ENCODE peak calls at places on chromosomes 1 and 21, in seven cellular contexts. One of them, this sample, is unnamed.

GRCh38 chr1:4396571-4396970 is 257.8 kb upstream of the AJAP1 start:
- DNase-seq in lower leg skin: no peak
- DNase-seq in cardiac fibroblast: no peak
- DNase-seq in AG09309: no peak
- DNase-seq in spleen: no peak
- DNase-seq in AG10803: no peak
- DNase-seq in lower lobe of right lung: no peak
- DNase-seq in this sample: no peak

GRCh38 chr1:41351262-41352151 is 9.7 kb upstream of the FOXO6 start:
- DNase-seq in lower leg skin: peak; percentile 43
- DNase-seq in cardiac fibroblast: no peak
- DNase-seq in AG09309: no peak
- DNase-seq in spleen: no peak
- DNase-seq in AG10803: no peak
- DNase-seq in lower lobe of right lung: no peak
- DNase-seq in this sample: no peak

GRCh38 chr21:25214676-25215075 is 392.6 kb downstream of the MRPL39 start:
- DNase-seq in lower leg skin: no peak
- DNase-seq in cardiac fibroblast: no peak
- DNase-seq in AG09309: no peak
- DNase-seq in spleen: no peak
- DNase-seq in AG10803: no peak
- DNase-seq in lower lobe of right lung: no peak
- DNase-seq in this sample: no peak

GRCh38 chr1:178946416-178946815 is 75.5 kb upstream of the ANGPTL1 start:
- DNase-seq in lower leg skin: no peak
- DNase-seq in cardiac fibroblast: no peak
- DNase-seq in AG09309: no peak
- DNase-seq in spleen: no peak
- DNase-seq in AG10803: no peak
- DNase-seq in lower lobe of right lung: no peak
- DNase-seq in this sample: no peak

GRCh38 chr1:154847891-154848290 is 22.2 kb downstream of the KCNN3 start:
- DNase-seq in lower leg skin: no peak
- DNase-seq in cardiac fibroblast: no peak
- DNase-seq in AG09309: no peak
- DNase-seq in spleen: no peak
- DNase-seq in AG10803: peak; percentile 30
- DNase-seq in lower lobe of right lung: no peak
- DNase-seq in this sample: no peak

GRCh38 chr1:116345830-116346229 is 27.2 kb upstream of the ATP1A1 start:
- DNase-seq in lower leg skin: no peak
- DNase-seq in cardiac fibroblast: no peak
- DNase-seq in AG09309: no peak
- DNase-seq in spleen: no peak
- DNase-seq in AG10803: no peak
- DNase-seq in lower lobe of right lung: no peak
- DNase-seq in this sample: no peak

GRCh38 chr21:41653944-41654625 is 112.8 kb downstream of the RIPK4 start:
- DNase-seq in lower leg skin: peak; percentile 75
- DNase-seq in cardiac fibroblast: peak; percentile 79
- DNase-seq in AG09309: peak; percentile 55
- DNase-seq in spleen: no peak
- DNase-seq in AG10803: peak; percentile 92
- DNase-seq in lower lobe of right lung: no peak
- DNase-seq in this sample: peak; percentile 26

GRCh38 chr1:75811211-75811981 is 14.7 kb downstream of the MSH4 start:
- DNase-seq in lower leg skin: no peak
- DNase-seq in cardiac fibroblast: peak; percentile 57
- DNase-seq in AG09309: no peak
- DNase-seq in spleen: no peak
- DNase-seq in AG10803: peak; percentile 7
- DNase-seq in lower lobe of right lung: no peak
- DNase-seq in this sample: no peak

GRCh38 chr1:155940531-155940992 is 876 bp upstream of the RXFP4 start:
- DNase-seq in lower leg skin: peak; percentile 81
- DNase-seq in cardiac fibroblast: peak; percentile 72
- DNase-seq in AG09309: no peak
- DNase-seq in spleen: peak; percentile 66
- DNase-seq in AG10803: peak; percentile 76
- DNase-seq in lower lobe of right lung: no peak
- DNase-seq in this sample: peak; percentile 30

GRCh38 chr1:218474089-218474488 is 129.0 kb downstream of the TGFB2 start:
- DNase-seq in lower leg skin: no peak
- DNase-seq in cardiac fibroblast: no peak
- DNase-seq in AG09309: no peak
- DNase-seq in spleen: no peak
- DNase-seq in AG10803: no peak
- DNase-seq in lower lobe of right lung: no peak
- DNase-seq in this sample: peak; percentile 47

GRCh38 chr1:42831273-42831672 is 14.1 kb upstream of the SVBP start:
- DNase-seq in lower leg skin: no peak
- DNase-seq in cardiac fibroblast: no peak
- DNase-seq in AG09309: no peak
- DNase-seq in spleen: no peak
- DNase-seq in AG10803: no peak
- DNase-seq in lower lobe of right lung: no peak
- DNase-seq in this sample: no peak

GRCh38 chr21:33231526-33231925 is 1.8 kb downstream of the IFNAR2 start:
- DNase-seq in lower leg skin: no peak
- DNase-seq in cardiac fibroblast: no peak
- DNase-seq in AG09309: no peak
- DNase-seq in spleen: no peak
- DNase-seq in AG10803: no peak
- DNase-seq in lower lobe of right lung: no peak
- DNase-seq in this sample: no peak

GRCh38 chr1:173267453-173267945 is 60.4 kb upstream of the TNFSF4 start:
- DNase-seq in lower leg skin: no peak
- DNase-seq in cardiac fibroblast: peak; percentile 73
- DNase-seq in AG09309: peak; percentile 80
- DNase-seq in spleen: no peak
- DNase-seq in AG10803: peak; percentile 95
- DNase-seq in lower lobe of right lung: no peak
- DNase-seq in this sample: peak; percentile 72

GRCh38 chr1:84907095-84907827 is 14.3 kb upstream of the LPAR3 start:
- DNase-seq in lower leg skin: no peak
- DNase-seq in cardiac fibroblast: peak; percentile 53
- DNase-seq in AG09309: peak; percentile 20
- DNase-seq in spleen: no peak
- DNase-seq in AG10803: peak; percentile 18
- DNase-seq in lower lobe of right lung: no peak
- DNase-seq in this sample: peak; percentile 2

GRCh38 chr1:19287436-19288185 is 959 bp downstream of the AKR7A3 start:
- DNase-seq in lower leg skin: no peak
- DNase-seq in cardiac fibroblast: no peak
- DNase-seq in AG09309: no peak
- DNase-seq in spleen: no peak
- DNase-seq in AG10803: no peak
- DNase-seq in lower lobe of right lung: no peak
- DNase-seq in this sample: no peak

GRCh38 chr1:56081151-56081550 is 498.2 kb downstream of the PLPP3 start:
- DNase-seq in lower leg skin: no peak
- DNase-seq in cardiac fibroblast: peak; percentile 82
- DNase-seq in AG09309: no peak
- DNase-seq in spleen: no peak
- DNase-seq in AG10803: peak; percentile 95
- DNase-seq in lower lobe of right lung: peak; percentile 42
- DNase-seq in this sample: peak; percentile 86

GRCh38 chr1:20339811-20340457 is 49.3 kb downstream of the VWA5B1 start:
- DNase-seq in lower leg skin: no peak
- DNase-seq in cardiac fibroblast: no peak
- DNase-seq in AG09309: no peak
- DNase-seq in spleen: peak; percentile 34
- DNase-seq in AG10803: no peak
- DNase-seq in lower lobe of right lung: no peak
- DNase-seq in this sample: no peak

GRCh38 chr1:20343149-20343936 is 52.7 kb downstream of the VWA5B1 start:
- DNase-seq in lower leg skin: no peak
- DNase-seq in cardiac fibroblast: no peak
- DNase-seq in AG09309: no peak
- DNase-seq in spleen: peak; percentile 74
- DNase-seq in AG10803: no peak
- DNase-seq in lower lobe of right lung: no peak
- DNase-seq in this sample: no peak

GRCh38 chr1:20344738-20345137 is 54.1 kb downstream of the VWA5B1 start:
- DNase-seq in lower leg skin: no peak
- DNase-seq in cardiac fibroblast: no peak
- DNase-seq in AG09309: no peak
- DNase-seq in spleen: peak; percentile 4
- DNase-seq in AG10803: no peak
- DNase-seq in lower lobe of right lung: no peak
- DNase-seq in this sample: no peak

GRCh38 chr1:20343937-20344302 is 53.2 kb downstream of the VWA5B1 start:
- DNase-seq in lower leg skin: no peak
- DNase-seq in cardiac fibroblast: no peak
- DNase-seq in AG09309: no peak
- DNase-seq in spleen: peak; percentile 18
- DNase-seq in AG10803: no peak
- DNase-seq in lower lobe of right lung: no peak
- DNase-seq in this sample: no peak

GRCh38 chr1:20342294-20343148 is 51.8 kb downstream of the VWA5B1 start:
- DNase-seq in lower leg skin: no peak
- DNase-seq in cardiac fibroblast: no peak
- DNase-seq in AG09309: no peak
- DNase-seq in spleen: peak; percentile 48
- DNase-seq in AG10803: no peak
- DNase-seq in lower lobe of right lung: no peak
- DNase-seq in this sample: no peak
- H3K4me3 ChIP-seq in lower leg skin: no peak overlapping the region
- H3K4me3 ChIP-seq in cardiac fibroblast: no peak overlapping the region
- H3K4me3 ChIP-seq in AG09309: no peak overlapping the region
- H3K4me3 ChIP-seq in spleen: no peak overlapping the region
- H3K4me3 ChIP-seq in AG10803: no peak overlapping the region
- H3K4me3 ChIP-seq in lower lobe of right lung: peak overlapping the region; percentile 30
- H3K4me3 ChIP-seq in this sample: no peak overlapping the region

DNA sequence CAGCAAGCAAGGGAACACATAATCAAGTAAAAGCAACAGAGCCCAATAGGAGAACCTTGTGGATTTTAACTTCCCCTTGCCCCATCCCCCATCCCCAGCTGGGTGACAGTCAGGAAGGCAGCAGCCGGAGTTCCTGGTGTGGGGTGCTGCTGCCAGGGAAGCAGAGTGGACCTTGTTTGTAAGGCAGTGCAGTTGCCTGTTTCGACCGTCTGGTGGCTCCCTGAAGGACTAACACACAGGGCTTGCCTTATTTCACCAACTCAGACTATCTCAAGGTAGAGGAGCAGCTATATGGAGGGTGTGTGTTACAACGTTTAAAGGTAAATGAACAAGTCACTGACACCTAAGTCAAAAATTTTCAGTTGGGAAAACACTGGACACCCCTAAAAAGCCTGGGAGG is 6.6 kb downstream of the KRTAP10-8 start:
- DNase-seq in lower leg skin: no peak
- DNase-seq in cardiac fibroblast: peak; percentile 30
- DNase-seq in AG09309: no peak
- DNase-seq in spleen: peak; percentile 74
- DNase-seq in AG10803: peak; percentile 15
- DNase-seq in lower lobe of right lung: peak; percentile 53
- DNase-seq in this sample: no peak
- TF ChIP-seq CTCF in lower leg skin: no peak
- TF ChIP-seq CTCF in cardiac fibroblast: peak; percentile 29
- TF ChIP-seq CTCF in AG09309: peak; percentile 47
- TF ChIP-seq CTCF in spleen: peak; percentile 19
- TF ChIP-seq CTCF in AG10803: peak; percentile 22
- TF ChIP-seq CTCF in lower lobe of right lung: peak; percentile 27
- TF ChIP-seq CTCF in this sample: no peak

DNA sequence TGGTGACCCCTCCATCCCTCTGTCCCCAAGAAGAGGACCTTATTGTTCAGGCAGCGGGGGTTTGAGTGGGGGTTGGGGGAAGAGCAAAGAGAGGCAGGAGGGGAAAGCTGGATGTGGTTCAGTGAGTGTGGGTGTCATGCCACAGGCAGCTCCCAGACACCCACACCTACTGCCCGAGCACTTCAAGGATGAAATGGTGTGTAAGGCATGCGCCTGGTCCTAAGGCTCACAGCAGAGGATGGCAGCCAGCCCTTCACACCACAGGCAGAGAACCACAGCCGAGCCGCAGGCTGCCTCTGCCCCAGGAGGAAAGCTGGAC is 49.9 kb upstream of the STUM start:
- DNase-seq in lower leg skin: no peak
- DNase-seq in cardiac fibroblast: no peak
- DNase-seq in AG09309: no peak
- DNase-seq in spleen: no peak
- DNase-seq in AG10803: no peak
- DNase-seq in lower lobe of right lung: no peak
- DNase-seq in this sample: no peak
- H3K4me3 ChIP-seq in lower leg skin: no peak overlapping the region
- H3K4me3 ChIP-seq in cardiac fibroblast: no peak overlapping the region
- H3K4me3 ChIP-seq in AG09309: no peak overlapping the region
- H3K4me3 ChIP-seq in spleen: no peak overlapping the region
- H3K4me3 ChIP-seq in AG10803: no peak overlapping the region
- H3K4me3 ChIP-seq in lower lobe of right lung: no peak overlapping the region
- H3K4me3 ChIP-seq in this sample: no peak overlapping the region

GRCh38 chr1:50418600-50419109 is 4.6 kb downstream of the DMRTA2 start:
- DNase-seq in lower leg skin: no peak
- DNase-seq in cardiac fibroblast: no peak
- DNase-seq in AG09309: no peak
- DNase-seq in spleen: no peak
- DNase-seq in AG10803: no peak
- DNase-seq in lower lobe of right lung: no peak
- DNase-seq in this sample: no peak

GRCh38 chr1:50417946-50418599 is 5.2 kb downstream of the DMRTA2 start:
- DNase-seq in lower leg skin: no peak
- DNase-seq in cardiac fibroblast: no peak
- DNase-seq in AG09309: no peak
- DNase-seq in spleen: no peak
- DNase-seq in AG10803: no peak
- DNase-seq in lower lobe of right lung: no peak
- DNase-seq in this sample: no peak

GRCh38 chr1:50420283-50420682 is 3.0 kb downstream of the DMRTA2 start:
- DNase-seq in lower leg skin: no peak
- DNase-seq in cardiac fibroblast: no peak
- DNase-seq in AG09309: no peak
- DNase-seq in spleen: no peak
- DNase-seq in AG10803: no peak
- DNase-seq in lower lobe of right lung: no peak
- DNase-seq in this sample: no peak

GRCh38 chr1:50419907-50420248 is 3.4 kb downstream of the DMRTA2 start:
- DNase-seq in lower leg skin: no peak
- DNase-seq in cardiac fibroblast: no peak
- DNase-seq in AG09309: no peak
- DNase-seq in spleen: no peak
- DNase-seq in AG10803: no peak
- DNase-seq in lower lobe of right lung: no peak
- DNase-seq in this sample: no peak

DNA sequence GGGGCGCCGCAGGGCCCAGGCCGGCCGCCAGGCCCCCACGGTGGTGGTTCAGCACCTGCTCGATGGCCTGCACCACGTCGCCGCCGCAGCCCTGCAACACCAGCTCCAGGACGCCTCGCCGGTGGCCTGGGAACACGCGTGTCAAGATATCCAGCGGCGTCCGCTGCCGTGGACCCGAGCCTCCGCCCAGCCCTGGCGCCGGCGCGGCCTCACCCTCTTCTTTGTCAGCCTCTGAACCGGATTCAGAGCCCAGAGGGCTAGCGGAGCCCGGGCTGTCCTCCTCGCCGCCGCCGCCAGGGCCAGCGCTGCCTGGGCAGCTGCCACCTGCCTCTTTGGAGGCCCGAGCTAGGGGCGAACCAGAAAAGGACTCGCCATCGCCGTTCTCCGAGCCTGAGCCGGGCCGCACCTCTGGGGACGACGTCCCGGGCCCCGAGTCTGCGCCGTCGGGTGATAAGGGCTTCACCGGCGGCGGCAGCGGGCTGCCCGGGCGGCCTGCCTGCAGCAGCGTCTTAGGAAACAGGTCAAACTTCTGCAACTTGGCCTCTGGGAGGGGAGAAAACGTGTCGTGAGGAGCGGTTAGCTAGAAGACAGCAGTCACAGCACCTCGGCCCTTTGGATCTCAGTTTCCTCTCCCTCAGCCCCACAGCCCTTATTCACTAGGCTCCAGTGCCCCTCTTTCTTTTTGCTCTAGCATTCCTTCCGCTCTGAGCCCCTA is 3.9 kb downstream of the DMRTA2 start:
- DNase-seq in lower leg skin: no peak
- DNase-seq in cardiac fibroblast: no peak
- DNase-seq in AG09309: no peak
- DNase-seq in spleen: no peak
- DNase-seq in AG10803: no peak
- DNase-seq in lower lobe of right lung: no peak
- DNase-seq in this sample: no peak
- TF ChIP-seq CTCF in lower leg skin: no peak
- TF ChIP-seq CTCF in cardiac fibroblast: peak; percentile 22
- TF ChIP-seq CTCF in AG09309: peak; percentile 24
- TF ChIP-seq CTCF in spleen: no peak
- TF ChIP-seq CTCF in AG10803: no peak
- TF ChIP-seq CTCF in lower lobe of right lung: no peak
- TF ChIP-seq CTCF in this sample: no peak